ENCODE peak calls at places on chromosomes 5 and 9, in seven cellular contexts. Q, P, C, G, D, S and N are unnamed samples.
A peak's percentile ranks its signal among the peaks of the same experiment; 100 is the strongest.

GRCh38 chr5:33491941-33492340 is 51.2 kb downstream of the TARS1 start:
- DNase-seq in Q (no peak), P (no peak), C (no peak), G (no peak), D (no peak), S (no peak), N (no peak)

GRCh38 chr5:140224658-140225057 is 49.7 kb downstream of the CYSTM1 start:
- DNase-seq in Q (no peak), P (no peak), C (no peak), G (no peak), D (no peak), S (no peak), N (no peak)

GRCh38 chr5:140344683-140345423 is 1.6 kb downstream of the HBEGF start:
- DNase-seq in Q (no peak), P (no peak), C (no peak), G (no peak), D (no peak), S (no peak), N (no peak)

GRCh38 chr5:322281-322941 is 897 bp downstream of the AHRR start:
- DNase-seq in Q (no peak), P (no peak), C (no peak), G (peak; percentile 20), D (no peak), S (no peak), N (no peak)

GRCh38 chr5:133271606-133272005 is 219.8 kb downstream of the HSPA4 start:
- DNase-seq in Q (no peak), P (no peak), C (no peak), G (no peak), D (no peak), S (no peak), N (no peak)

GRCh38 chr5:51376504-51376903 is 6.7 kb upstream of the ISL1 start:
- DNase-seq in Q (no peak), P (no peak), C (no peak), G (no peak), D (no peak), S (no peak), N (no peak)

GRCh38 chr9:23608456-23608855 is 217.6 kb downstream of the ELAVL2 start:
- DNase-seq in Q (no peak), P (no peak), C (no peak), G (no peak), D (no peak), S (no peak), N (no peak)

GRCh38 chr9:89330513-89330912 is 12.2 kb downstream of the SECISBP2 start:
- DNase-seq in Q (no peak), P (no peak), C (no peak), G (no peak), D (no peak), S (no peak), N (no peak)

GRCh38 chr9:20624201-20625002 is 2.1 kb upstream of the MLLT3 start:
- DNase-seq in Q (peak; percentile 59), P (peak; percentile 11), C (peak; percentile 47), G (peak; percentile 48), D (no peak), S (peak; percentile 48), N (peak; percentile 23)

GRCh38 chr5:133487093-133487492 is 125.2 kb downstream of the FSTL4 start:
- DNase-seq in Q (no peak), P (no peak), C (no peak), G (no peak), D (no peak), S (no peak), N (no peak)

GRCh38 chr5:61401726-61402125 is 69.7 kb downstream of the ZSWIM6 start:
- DNase-seq in Q (no peak), P (no peak), C (no peak), G (no peak), D (no peak), S (no peak), N (no peak)

GRCh38 chr5:72005676-72006075 is 101.6 kb upstream of the MAP1B start:
- DNase-seq in Q (no peak), P (no peak), C (no peak), G (no peak), D (no peak), S (no peak), N (no peak)

GRCh38 chr9:131639771-131640437 is 94.6 kb downstream of the PRRT1B start:
- DNase-seq in Q (no peak), P (no peak), C (no peak), G (no peak), D (no peak), S (no peak), N (no peak)

GRCh38 chr5:58394326-58394725 is 65.6 kb downstream of the PLK2 start:
- DNase-seq in Q (no peak), P (no peak), C (no peak), G (no peak), D (no peak), S (no peak), N (no peak)

GRCh38 chr9:69089082-69089481 is 53.5 kb downstream of the FXN start:
- DNase-seq in Q (no peak), P (no peak), C (no peak), G (no peak), D (no peak), S (no peak), N (no peak)

GRCh38 chr5:33160871-33161270 is 279.9 kb upstream of the TARS1 start:
- DNase-seq in Q (no peak), P (no peak), C (no peak), G (no peak), D (no peak), S (no peak), N (no peak)

GRCh38 chr9:134930404-134930803 is 12.7 kb upstream of the FCN1 start:
- DNase-seq in Q (no peak), P (no peak), C (no peak), G (no peak), D (peak; percentile 58), S (no peak), N (no peak)